ENCODE peak calls at places on chromosomes 1 and 21, in four cellular contexts. J, D, S and L are unnamed samples.

GRCh38 chr1:41639332-41639936 is 155.0 kb upstream of the EDN2 start:
- DNase-seq in J (no peak), D (no peak), S (no peak), L (no peak)

GRCh38 chr1:6491076-6491449 is 404 bp downstream of the PLEKHG5 start:
- DNase-seq in J (no peak), D (no peak), S (no peak), L (no peak)

GRCh38 chr1:182889997-182890396 is 50.9 kb downstream of the DHX9 start:
- DNase-seq in J (no peak), D (no peak), S (peak), L (no peak)

GRCh38 chr1:119376594-119376993 is 8.0 kb downstream of the HAO2 start:
- DNase-seq in J (no peak), D (no peak), S (no peak), L (no peak)

GRCh38 chr1:213050745-213051126 is 305 bp upstream of the RPS6KC1 start:
- DNase-seq in J (no peak), D (no peak), S (no peak), L (no peak)

GRCh38 chr21:46442938-46443337 is 15.8 kb upstream of the DIP2A start:
- DNase-seq in J (no peak), D (no peak), S (no peak), L (no peak)

GRCh38 chr1:112513112-112513870 is 4.5 kb downstream of the WNT2B start:
- DNase-seq in J (no peak), D (no peak), S (no peak), L (no peak)

GRCh38 chr1:244160455-244161020 is 109.5 kb downstream of the ZBTB18 start:
- DNase-seq in J (no peak), D (no peak), S (no peak), L (no peak)

GRCh38 chr1:53077599-53077965 is 15.6 kb downstream of the PODN start:
- DNase-seq in J (no peak), D (no peak), S (no peak), L (no peak)

GRCh38 chr1:247456914-247457638 is 828 bp downstream of the OR2B11 start:
- DNase-seq in J (no peak), D (no peak), S (no peak), L (no peak)

GRCh38 chr1:236930503-236930902 is 73.7 kb downstream of the MT1HL1 start:
- DNase-seq in J (no peak), D (no peak), S (no peak), L (no peak)

GRCh38 chr1:245419572-245419971 is 264.8 kb downstream of the KIF26B start:
- DNase-seq in J (no peak), D (no peak), S (no peak), L (no peak)

GRCh38 chr1:209882286-209882685 is 54.5 kb downstream of the UTP25 start:
- DNase-seq in J (no peak), D (no peak), S (no peak), L (no peak)

GRCh38 chr1:27491748-27492700 is 2.1 kb upstream of the WASF2 start:
- DNase-seq in J (no peak), D (no peak), S (no peak), L (no peak)

GRCh38 chr1:55474168-55474786 is 259.1 kb upstream of the USP24 start:
- DNase-seq in J (no peak), D (no peak), S (peak), L (no peak)

GRCh38 chr1:185016880-185017279 is 28.5 kb upstream of the RNF2 start:
- DNase-seq in J (no peak), D (no peak), S (no peak), L (no peak)

GRCh38 chr1:161727343-161727924 is 6.1 kb downstream of the FCRLB start:
- DNase-seq in J (no peak), D (no peak), S (no peak), L (no peak)

GRCh38 chr1:113881661-113882060 is 5.7 kb downstream of the BCL2L15 start:
- DNase-seq in J (no peak), D (no peak), S (no peak), L (no peak)

GRCh38 chr1:166974647-166975345 is 544 bp downstream of the ILDR2 start:
- DNase-seq in J (no peak), D (no peak), S (no peak), L (no peak)

GRCh38 chr1:198922638-198923430 is 284.0 kb downstream of the PTPRC start:
- DNase-seq in J (peak), D (no peak), S (no peak), L (no peak)

GRCh38 chr1:199007423-199007822 is 368.6 kb downstream of the PTPRC start:
- DNase-seq in J (no peak), D (no peak), S (no peak), L (no peak)

GRCh38 chr1:196090226-196090625 is 518.0 kb downstream of the KCNT2 start:
- DNase-seq in J (no peak), D (no peak), S (no peak), L (no peak)

GRCh38 chr1:41666991-41667631 is 182.6 kb upstream of the EDN2 start:
- DNase-seq in J (peak), D (no peak), S (no peak), L (no peak)

GRCh38 chr1:8435569-8436071 is 117.7 kb downstream of the SLC45A1 start:
- DNase-seq in J (no peak), D (no peak), S (no peak), L (no peak)

GRCh38 chr1:42035205-42035829 is 116.6 kb upstream of the HIVEP3 start:
- DNase-seq in J (no peak), D (no peak), S (peak), L (peak)

GRCh38 chr1:10803971-10804820 is 7.8 kb upstream of the CASZ1 start:
- DNase-seq in J (no peak), D (no peak), S (no peak), L (no peak)

GRCh38 chr1:183945432-183946308 is 91.9 kb downstream of the COLGALT2 start:
- DNase-seq in J (no peak), D (peak), S (peak), L (no peak)

GRCh38 chr1:232306269-232306911 is 323.5 kb downstream of the SIPA1L2 start:
- DNase-seq in J (no peak), D (no peak), S (no peak), L (peak)

GRCh38 chr1:205312866-205313680 is 8.5 kb downstream of the NUAK2 start:
- DNase-seq in J (no peak), D (no peak), S (no peak), L (no peak)

GRCh38 chr1:195939844-195940243 is 668.4 kb downstream of the KCNT2 start:
- DNase-seq in J (no peak), D (no peak), S (peak), L (peak)

GRCh38 chr1:59427784-59428183 is 130.9 kb downstream of the FGGY start:
- DNase-seq in J (no peak), D (no peak), S (no peak), L (no peak)

GRCh38 chr1:224894915-224895314 is 34.6 kb upstream of the DNAH14 start:
- DNase-seq in J (no peak), D (peak), S (peak), L (peak)

GRCh38 chr21:25171438-25171837 is 435.8 kb downstream of the MRPL39 start:
- DNase-seq in J (no peak), D (no peak), S (no peak), L (no peak)

GRCh38 chr1:188343914-188344313 is 1515.2 kb downstream of the PLA2G4A start:
- DNase-seq in J (no peak), D (no peak), S (no peak), L (no peak)

GRCh38 chr1:200194477-200194876 is 167.0 kb downstream of the NR5A2 start:
- DNase-seq in J (no peak), D (no peak), S (no peak), L (no peak)

GRCh38 chr1:239558992-239559391 is 172.6 kb downstream of the CHRM3 start:
- DNase-seq in J (no peak), D (no peak), S (no peak), L (no peak)

GRCh38 chr1:245051349-245052221 is 103.2 kb upstream of the KIF26B start:
- DNase-seq in J (no peak), D (no peak), S (peak), L (no peak)

GRCh38 chr1:165117482-165117881 is 239.0 kb downstream of the LMX1A start:
- DNase-seq in J (no peak), D (no peak), S (no peak), L (no peak)

DNA sequence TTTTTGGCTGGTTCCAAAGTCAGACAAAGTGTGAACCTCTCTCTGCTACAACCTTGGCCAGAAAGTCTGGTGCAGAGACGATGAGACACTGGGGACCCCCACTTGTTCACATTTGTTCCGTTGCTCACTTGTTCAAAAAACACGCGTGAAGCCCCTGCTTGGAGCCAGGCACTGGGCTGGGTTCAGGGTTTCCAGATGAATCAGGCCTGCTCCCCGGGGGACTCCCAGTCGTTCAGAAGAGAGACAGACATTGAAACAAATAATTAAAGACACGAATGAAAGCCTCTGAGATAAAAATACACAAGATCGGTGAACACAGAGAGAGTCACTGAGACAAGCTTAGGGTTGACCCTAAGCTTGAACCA is 101.5 kb upstream of the RUNX3 start:
- DNase-seq in J (no peak), D (no peak), S (no peak), L (no peak)
- TF ChIP-seq FOXK2 in J (no peak), D (no peak), S (no peak), L (no peak)

DNA sequence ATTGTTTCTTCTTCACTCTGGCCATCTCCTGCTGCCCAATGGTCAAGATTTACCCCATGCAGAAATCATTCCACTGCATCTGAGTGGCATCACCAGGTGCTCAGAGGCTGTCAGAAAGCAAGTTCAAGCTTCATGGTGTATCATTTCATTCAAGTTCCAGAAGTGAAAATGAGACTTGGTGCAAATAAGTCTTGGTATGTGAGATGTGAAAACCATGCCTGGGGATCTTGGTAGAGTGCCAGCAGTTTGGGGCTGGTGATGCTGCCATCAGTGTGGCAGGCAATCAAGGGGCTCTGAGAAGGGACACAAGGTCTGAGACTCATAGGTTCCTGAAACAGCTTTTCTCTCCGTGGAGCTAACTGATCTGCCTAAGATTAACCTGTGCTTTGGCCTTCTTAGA is 52.0 kb downstream of the CD2 start:
- DNase-seq in J (peak), D (no peak), S (no peak), L (no peak)
- TF ChIP-seq TARDBP in J (no peak), D (no peak), S (no peak), L (no peak)

GRCh38 chr1:20403423-20404145 is 82.4 kb downstream of the CAMK2N1 start:
- DNase-seq in J (no peak), D (no peak), S (no peak), L (no peak)

GRCh38 chr1:20405893-20406604 is 80.0 kb downstream of the CAMK2N1 start:
- DNase-seq in J (no peak), D (no peak), S (no peak), L (no peak)

GRCh38 chr1:20402585-20403422 is 83.2 kb downstream of the CAMK2N1 start:
- DNase-seq in J (no peak), D (no peak), S (no peak), L (no peak)

GRCh38 chr1:20404466-20404865 is 81.5 kb downstream of the CAMK2N1 start:
- DNase-seq in J (no peak), D (no peak), S (no peak), L (no peak)

GRCh38 chr1:20405051-20405754 is 80.8 kb downstream of the CAMK2N1 start:
- DNase-seq in J (no peak), D (no peak), S (no peak), L (no peak)
- TF ChIP-seq FOXK2 in J (no peak), D (no peak), S (no peak), L (no peak)

GRCh38 chr1:12176298-12177118 is 9.7 kb downstream of the TNFRSF1B start:
- DNase-seq in J (no peak), D (no peak), S (no peak), L (no peak)

GRCh38 chr1:12177156-12177998 is 10.6 kb downstream of the TNFRSF1B start:
- DNase-seq in J (no peak), D (no peak), S (no peak), L (no peak)

GRCh38 chr1:12179111-12179519 is 12.3 kb downstream of the TNFRSF1B start:
- DNase-seq in J (no peak), D (peak), S (no peak), L (no peak)

GRCh38 chr1:12178511-12178910 is 11.7 kb downstream of the TNFRSF1B start:
- DNase-seq in J (no peak), D (no peak), S (no peak), L (no peak)

DNA sequence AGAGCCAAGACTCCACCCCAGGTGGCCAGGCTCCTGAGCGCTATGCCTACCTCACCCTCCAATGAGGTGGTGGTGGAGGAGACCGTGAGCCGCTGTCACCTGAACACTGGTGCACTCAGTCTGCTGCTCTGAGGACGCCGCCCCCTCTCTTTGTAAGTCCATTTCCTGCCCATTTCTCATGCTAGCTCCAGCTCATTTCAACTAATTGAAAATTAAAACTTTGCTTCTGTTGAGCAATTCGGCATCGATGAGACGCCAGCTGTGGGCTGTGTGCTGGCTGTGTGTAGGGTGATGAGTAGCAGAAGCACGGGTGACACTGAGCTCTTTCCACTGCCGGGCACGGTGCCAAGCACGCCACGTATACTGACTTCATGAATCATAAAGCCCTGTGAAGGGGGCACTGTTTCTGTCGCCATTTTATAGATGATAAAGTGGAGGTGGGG is 11.2 kb downstream of the TNFRSF1B start:
- DNase-seq in J (no peak), D (no peak), S (no peak), L (no peak)
- TF ChIP-seq TARDBP in J (no peak), D (no peak), S (no peak), L (no peak)

GRCh38 chr1:160522622-160523345 is at the start of gene SLAMF6:
- DNase-seq in J (peak), D (no peak), S (peak), L (no peak)
- TF ChIP-seq FOXK2 in J (no peak), D (no peak), S (no peak), L (no peak)